ENCODE peak calls at places on chromosomes 5 and 9, in four cellular contexts. M is HepG2, W is upper lobe of left lung, Q is HCT116. P is an unnamed sample.
A peak's percentile ranks its signal among the peaks of the same experiment; 100 is the strongest.

GRCh38 chr9:112140936-112141335 is 34.2 kb downstream of the SUSD1 start:
- ATAC-seq in M (no peak), W (no peak), Q (no peak), P (no peak)

GRCh38 chr9:80156725-80157124 is 585.0 kb downstream of the TLE4 start:
- ATAC-seq in M (no peak), W (no peak), Q (no peak), P (no peak)

GRCh38 chr5:97629281-97629680 is 446.2 kb upstream of the RIOK2 start:
- ATAC-seq in M (no peak), W (peak; percentile 40), Q (no peak), P (peak; percentile 66)

GRCh38 chr5:80346055-80346454 is 26.3 kb downstream of the SPZ1 start:
- ATAC-seq in M (peak; percentile 90), W (no peak), Q (peak; percentile 92), P (no peak)

GRCh38 chr9:68947842-68948569 is 65.9 kb downstream of the PRKACG start:
- ATAC-seq in M (no peak), W (no peak), Q (no peak), P (no peak)

GRCh38 chr9:123647145-123647544 is 282.8 kb downstream of the DENND1A start:
- ATAC-seq in M (no peak), W (no peak), Q (no peak), P (no peak)

GRCh38 chr5:151005187-151005974 is 15.0 kb upstream of the GPX3 start:
- ATAC-seq in M (peak; percentile 82), W (peak; percentile 29), Q (peak; percentile 63), P (peak; percentile 58)

GRCh38 chr9:74983709-74984108 is 31.0 kb upstream of the C9orf40 start:
- ATAC-seq in M (no peak), W (no peak), Q (no peak), P (no peak)

GRCh38 chr9:28774433-28775029 is 1201.2 kb upstream of the C9orf72 start:
- ATAC-seq in M (peak; percentile 43), W (no peak), Q (no peak), P (no peak)

GRCh38 chr5:139650689-139651501 is 2.7 kb downstream of the CXXC5 start:
- ATAC-seq in M (peak; percentile 41), W (no peak), Q (peak; percentile 7), P (peak; percentile 34)

GRCh38 chr9:1025131-1025530 is 25.0 kb upstream of the DMRT2 start:
- ATAC-seq in M (no peak), W (no peak), Q (no peak), P (no peak)

GRCh38 chr5:149386166-149386565 is 7.1 kb upstream of the IL17B start:
- ATAC-seq in M (no peak), W (no peak), Q (no peak), P (no peak)

GRCh38 chr9:71763752-71764332 is 4.5 kb downstream of the CEMIP2 start:
- ATAC-seq in M (no peak), W (no peak), Q (no peak), P (no peak)

GRCh38 chr5:119368238-119368630 is 12.4 kb downstream of the TNFAIP8 start:
- ATAC-seq in M (no peak), W (no peak), Q (no peak), P (no peak)

GRCh38 chr9:21502586-21502985 is 20.5 kb upstream of the IFNE start:
- ATAC-seq in M (no peak), W (no peak), Q (no peak), P (no peak)

GRCh38 chr9:21506910-21507795 is 25.0 kb upstream of the IFNE start:
- ATAC-seq in M (no peak), W (no peak), Q (no peak), P (no peak)

GRCh38 chr9:21504894-21505293 is 22.8 kb upstream of the IFNE start:
- ATAC-seq in M (no peak), W (no peak), Q (no peak), P (no peak)

GRCh38 chr9:21504113-21504512 is 22.0 kb upstream of the IFNE start:
- ATAC-seq in M (no peak), W (no peak), Q (no peak), P (no peak)

DNA sequence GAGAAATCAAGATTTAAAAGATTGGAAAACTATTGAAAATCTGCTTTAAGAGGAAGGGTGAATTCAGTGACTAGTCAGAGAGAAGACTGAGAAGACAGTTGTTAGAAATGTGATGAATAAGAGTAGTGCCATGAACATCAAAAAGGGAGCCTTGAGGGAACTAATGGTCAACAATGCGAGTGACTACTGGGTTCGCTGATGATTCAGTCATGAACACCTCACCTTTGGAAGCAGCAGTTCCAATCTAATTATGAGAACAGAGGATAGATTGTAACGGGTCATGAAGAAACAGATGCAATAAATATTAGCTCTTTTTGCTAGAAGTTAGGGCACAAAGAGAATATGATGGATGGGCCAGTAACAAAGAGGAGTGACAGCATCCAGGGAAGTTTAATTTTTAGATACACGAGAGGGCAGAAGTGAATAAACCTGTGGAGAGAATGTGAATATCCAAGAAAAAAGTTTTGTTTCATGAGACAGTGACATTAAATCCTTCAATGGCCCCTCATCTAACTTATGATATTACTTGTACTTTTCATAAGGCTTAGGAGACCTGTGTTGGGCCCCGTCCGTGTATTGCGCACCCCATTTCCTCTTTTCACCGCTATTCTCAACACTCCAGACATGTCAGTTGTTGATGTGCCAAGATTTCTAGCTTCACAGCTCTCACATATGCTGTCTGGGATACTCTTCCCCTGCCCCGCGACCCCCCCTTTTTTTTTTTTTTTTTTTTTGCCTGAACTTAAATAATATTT is 23.5 kb upstream of the IFNE start:
- ATAC-seq in M (no peak), W (no peak), Q (peak; percentile 43), P (no peak)
- TF ChIP-seq POLR2AphosphoS5 in M (no peak), W (no peak), Q (peak; percentile 76), P (no peak)

GRCh38 chr5:133247145-133247709 is 195.4 kb downstream of the HSPA4 start:
- ATAC-seq in M (no peak), W (no peak), Q (no peak), P (no peak)

GRCh38 chr5:133244242-133244641 is 192.4 kb downstream of the HSPA4 start:
- ATAC-seq in M (peak; percentile 52), W (no peak), Q (no peak), P (no peak)

GRCh38 chr5:133245191-133246052 is 193.6 kb downstream of the HSPA4 start:
- ATAC-seq in M (no peak), W (no peak), Q (peak; percentile 86), P (no peak)

GRCh38 chr5:133246376-133247144 is 194.7 kb downstream of the HSPA4 start:
- ATAC-seq in M (no peak), W (no peak), Q (peak; percentile 26), P (no peak)

GRCh38 chr5:133246053-133246370 is 194.2 kb downstream of the HSPA4 start:
- ATAC-seq in M (no peak), W (no peak), Q (peak; percentile 45), P (no peak)
- TF ChIP-seq POLR2AphosphoS5 in M (no peak), W (no peak), Q (no peak), P (no peak)

DNA sequence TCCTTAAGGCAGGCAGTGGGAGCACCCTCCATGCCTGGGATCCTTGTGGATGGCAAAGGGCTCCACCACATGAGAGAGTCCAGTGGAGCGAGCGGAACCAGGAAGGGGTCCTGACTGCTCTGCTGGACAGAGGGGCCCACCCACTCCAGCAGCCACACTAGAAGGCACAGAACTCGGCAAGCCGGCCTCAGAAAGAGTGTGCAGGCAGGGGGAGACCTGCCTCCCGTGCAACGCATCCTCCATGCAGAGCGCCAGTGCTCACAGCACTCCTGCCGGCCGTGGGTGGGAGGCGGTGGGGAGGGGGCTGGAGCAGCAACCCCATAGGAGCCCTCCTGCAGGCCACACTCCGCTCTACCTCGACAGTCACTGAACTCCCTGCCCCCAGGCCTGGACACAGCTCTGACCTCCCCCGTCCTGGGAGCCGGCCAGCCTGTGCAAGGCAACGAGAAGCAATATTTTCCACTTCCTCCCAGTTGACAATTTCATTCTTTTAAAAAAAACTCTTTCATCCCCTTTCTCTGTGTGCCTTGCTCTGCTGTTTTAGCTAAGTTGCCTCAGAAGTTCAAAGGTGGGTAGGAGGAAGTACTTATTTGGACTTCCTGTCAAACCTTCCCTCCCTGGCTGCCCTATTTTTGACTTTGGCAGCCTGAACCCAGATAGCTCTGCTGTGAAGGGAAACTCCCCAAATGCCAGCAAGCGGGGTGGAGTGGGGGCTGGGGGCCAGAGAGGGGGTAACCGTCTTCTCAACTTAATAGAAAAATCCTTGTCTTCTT is 5.3 kb upstream of the LCP2 start:
- ATAC-seq in M (no peak), W (peak; percentile 60), Q (no peak), P (peak; percentile 1)
- TF ChIP-seq POLR2AphosphoS5 in M (no peak), W (no peak), Q (no peak), P (no peak)

GRCh38 chr5:156802501-156802900 is 47.6 kb upstream of the PPP1R2B start:
- ATAC-seq in M (no peak), W (no peak), Q (no peak), P (no peak)
- TF ChIP-seq POLR2AphosphoS5 in M (no peak), W (no peak), Q (no peak), P (no peak)

GRCh38 chr9:135498381-135499126 is 1.9 kb upstream of the MRPS2 start:
- ATAC-seq in M (no peak), W (no peak), Q (no peak), P (no peak)

GRCh38 chr9:135500525-135501260 is at the start of gene MRPS2:
- ATAC-seq in M (peak; percentile 92), W (peak; percentile 98), Q (peak; percentile 84), P (peak; percentile 96)

GRCh38 chr9:135501261-135502167 is 1.0 kb downstream of the MRPS2 start:
- ATAC-seq in M (no peak), W (no peak), Q (peak; percentile 71), P (no peak)

GRCh38 chr9:135500071-135500524 is 384 bp upstream of the MRPS2 start:
- ATAC-seq in M (peak; percentile 18), W (peak; percentile 50), Q (peak; percentile 27), P (peak; percentile 38)

DNA sequence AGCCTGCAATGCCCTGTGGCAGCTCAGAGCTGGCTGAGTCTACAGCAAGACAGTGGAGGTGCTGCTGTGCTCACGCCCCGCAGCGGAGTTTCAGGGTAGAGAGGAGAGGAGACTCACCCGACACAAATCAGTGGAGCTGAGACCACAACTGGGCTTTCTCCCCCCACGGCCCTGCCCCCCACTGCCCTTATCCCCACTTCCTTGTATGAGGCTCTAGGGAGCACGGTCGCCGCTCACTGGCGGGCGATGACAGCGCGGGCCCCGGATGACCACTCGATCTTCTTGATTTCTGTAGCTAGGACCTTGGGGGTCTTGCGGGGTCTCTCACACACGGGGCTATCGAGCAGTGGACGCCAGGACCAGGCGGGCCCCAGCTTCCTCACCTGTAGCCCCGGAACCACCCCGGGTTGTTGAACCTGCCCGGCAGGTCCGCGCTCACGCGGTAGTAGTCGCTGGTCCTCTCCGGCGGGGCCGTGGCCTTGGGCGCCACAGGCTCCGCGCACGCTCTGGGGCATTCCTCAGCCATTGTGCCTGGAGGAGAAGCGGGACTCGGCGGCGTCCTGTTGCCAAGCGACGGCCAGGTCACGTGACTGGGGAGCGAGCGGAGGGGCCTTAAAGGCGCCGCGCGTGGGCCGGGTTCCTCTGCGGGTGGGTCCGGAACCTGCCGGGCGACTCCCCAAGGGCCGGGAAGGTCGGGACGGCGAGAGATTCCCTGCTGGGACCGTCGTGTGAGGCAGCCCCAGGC is 984 bp upstream of the MRPS2 start:
- ATAC-seq in M (peak; percentile 83), W (peak; percentile 92), Q (peak; percentile 55), P (peak; percentile 86)
- TF ChIP-seq POLR2AphosphoS5 in M (no peak), W (no peak), Q (no peak), P (peak; percentile 16)

DNA sequence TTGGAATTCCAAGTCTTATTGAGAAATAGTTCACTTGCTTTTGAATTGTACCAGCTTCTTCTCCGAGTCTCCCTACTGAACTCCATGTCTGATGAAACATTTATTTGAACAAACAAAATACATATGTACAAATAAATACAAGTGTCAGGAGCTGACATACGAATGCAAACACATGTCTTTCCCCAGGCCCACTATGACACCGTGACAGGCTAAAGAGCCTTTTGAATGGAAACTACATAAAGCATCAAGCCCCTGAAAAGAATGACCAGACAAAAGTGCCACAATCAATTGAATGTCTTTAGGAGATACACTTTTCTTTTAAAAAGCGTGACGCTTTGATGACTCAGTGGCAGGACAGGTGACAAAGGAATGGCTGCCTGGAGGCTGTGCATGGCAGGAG is 112.3 kb upstream of the BNC2 start:
- ATAC-seq in M (no peak), W (no peak), Q (no peak), P (no peak)
- TF ChIP-seq POLR2AphosphoS5 in M (no peak), W (no peak), Q (no peak), P (no peak)